ENCODE peak calls at places on chromosomes 1 and 21, in eight cellular contexts. T, Q, M, V, H, L, J and O are unnamed samples.

GRCh38 chr21:33541105-33541711 is 709 bp downstream of the GART start:
- DNase-seq in H (no peak), J (no peak), Q (no peak), T (no peak), V (no peak), M (no peak), L (no peak), O (no peak)

GRCh38 chr1:18109756-18110597 is 2.4 kb downstream of the IGSF21 start:
- DNase-seq in M (peak), V (peak), J (peak), L (no peak), Q (no peak), T (peak), H (peak), O (no peak)

GRCh38 chr21:26835714-26836265 is 9.4 kb downstream of the ADAMTS1 start:
- DNase-seq in V (no peak), L (no peak), H (no peak), Q (no peak), J (no peak), M (no peak), T (no peak), O (no peak)

GRCh38 chr1:35316264-35316663 is 47.8 kb downstream of the ZMYM4 start:
- DNase-seq in L (no peak), J (no peak), M (no peak), Q (no peak), T (no peak), H (no peak), V (no peak), O (no peak)

GRCh38 chr1:33374336-33375105 is 53.6 kb upstream of the A3GALT2 start:
- DNase-seq in V (no peak), M (no peak), J (no peak), T (no peak), Q (no peak), H (no peak), L (no peak), O (no peak)

GRCh38 chr1:206911064-206911663 is 10.6 kb downstream of the FCMR start:
- DNase-seq in H (no peak), M (no peak), T (no peak), V (peak), L (no peak), J (no peak), Q (no peak), O (no peak)

GRCh38 chr21:38080888-38081287 is 164.6 kb upstream of the KCNJ6 start:
- DNase-seq in L (no peak), J (no peak), M (peak), T (no peak), Q (no peak), V (no peak), H (no peak), O (no peak)

GRCh38 chr1:65045022-65045786 is 78.9 kb upstream of the JAK1 start:
- DNase-seq in J (no peak), Q (no peak), H (no peak), M (no peak), T (no peak), V (no peak), L (no peak), O (no peak)

GRCh38 chr1:208929575-208929974 is 653.9 kb upstream of the CAMK1G start:
- DNase-seq in J (no peak), Q (no peak), L (peak), M (no peak), H (no peak), V (no peak), T (no peak), O (no peak)

GRCh38 chr1:110524311-110525249 is 5.6 kb upstream of the KCNA10 start:
- DNase-seq in H (no peak), M (no peak), T (no peak), J (peak), Q (peak), V (peak), L (peak), O (no peak)

GRCh38 chr1:67735806-67736627 is 51.0 kb downstream of the GADD45A start:
- DNase-seq in Q (peak), H (peak), V (peak), L (peak), M (peak), J (peak), T (peak), O (peak)
- TF ChIP-seq POLR2A in Q (peak), H (no peak), V (no peak), L (no peak), M (no peak), J (peak), T (no peak), O (no peak)

GRCh38 chr21:36989699-36990507 is 16.6 kb upstream of the RIPPLY3 start:
- DNase-seq in Q (peak), M (peak), L (peak), J (peak), T (peak), H (peak), V (peak), O (peak)
- TF ChIP-seq POLR2A in Q (peak), M (no peak), L (peak), J (peak), T (no peak), H (no peak), V (peak), O (no peak)

DNA sequence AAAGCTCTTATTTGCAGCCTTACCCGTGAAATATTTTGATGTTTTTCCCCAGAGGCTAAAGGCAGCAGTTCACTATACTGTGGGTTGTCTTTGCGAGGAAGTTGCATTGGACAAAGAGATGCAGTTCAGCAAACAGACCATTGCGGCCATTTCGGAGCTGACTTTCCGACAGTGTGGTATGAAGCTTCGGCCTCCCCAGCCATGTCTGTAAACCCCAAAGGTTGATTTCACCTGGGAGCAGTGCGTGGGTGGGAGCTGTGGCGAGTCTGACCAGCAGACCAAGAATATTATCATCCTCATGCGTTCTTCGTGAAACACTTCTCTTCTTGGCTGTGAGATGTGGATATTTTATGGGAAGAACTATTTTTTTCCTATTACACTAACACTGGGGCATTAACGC is 3.6 kb downstream of the CENPS start:
- DNase-seq in M (no peak), T (no peak), V (no peak), H (no peak), J (no peak), Q (no peak), L (no peak), O (no peak)
- TF ChIP-seq POLR2A in M (no peak), T (no peak), V (no peak), H (no peak), J (no peak), Q (no peak), L (no peak), O (no peak)

DNA sequence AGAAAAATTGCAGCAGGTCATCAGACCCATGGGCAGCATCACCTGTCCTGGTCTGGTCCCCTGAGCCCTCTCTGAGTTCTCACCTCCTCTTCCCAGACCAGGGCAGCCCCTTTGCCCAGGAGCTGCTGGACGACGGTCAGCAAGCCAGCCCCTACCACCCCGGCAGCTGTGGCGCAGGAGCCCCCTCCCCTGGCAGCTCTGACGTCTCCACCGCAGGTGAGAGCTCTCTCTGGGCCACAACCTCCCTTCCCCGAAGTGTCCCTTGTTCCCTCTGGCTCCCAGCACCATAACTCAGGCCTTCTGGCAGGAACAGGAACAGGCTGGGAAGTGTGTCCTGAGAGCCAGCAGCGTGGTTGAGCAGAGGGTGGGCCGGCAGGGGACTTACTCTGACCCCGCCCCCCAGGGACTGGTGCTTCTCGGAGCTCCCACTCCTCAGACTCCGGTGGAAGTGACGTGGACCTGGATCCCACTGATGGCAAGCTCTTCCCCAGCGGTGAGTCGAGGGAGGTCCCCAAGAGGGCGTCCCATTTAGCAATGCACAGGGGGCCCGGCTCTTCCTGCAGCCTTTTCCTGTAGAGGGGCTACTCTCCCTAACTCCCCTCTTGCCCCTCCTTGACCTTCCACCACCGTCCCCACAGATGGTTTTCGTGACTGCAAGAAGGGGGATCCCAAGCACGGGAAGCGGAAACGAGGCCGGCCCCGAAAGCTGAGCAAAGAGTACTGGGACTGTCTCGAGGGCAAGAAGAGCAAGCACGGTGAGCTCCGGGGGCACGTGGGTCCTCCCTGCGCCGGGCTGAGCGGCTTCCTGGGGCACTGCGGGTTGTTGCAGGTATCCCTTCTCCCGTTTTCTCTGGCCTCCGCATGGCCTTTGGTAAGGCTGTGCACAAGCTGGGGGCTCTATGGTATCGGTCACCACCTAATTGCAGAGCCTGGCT is 2.4 kb downstream of the ELF3 start:
- DNase-seq in M (no peak), J (peak), T (no peak), H (no peak), Q (no peak), L (no peak), V (no peak), O (no peak)
- TF ChIP-seq POLR2A in M (no peak), J (peak), T (no peak), H (no peak), Q (no peak), L (no peak), V (no peak), O (no peak)

DNA sequence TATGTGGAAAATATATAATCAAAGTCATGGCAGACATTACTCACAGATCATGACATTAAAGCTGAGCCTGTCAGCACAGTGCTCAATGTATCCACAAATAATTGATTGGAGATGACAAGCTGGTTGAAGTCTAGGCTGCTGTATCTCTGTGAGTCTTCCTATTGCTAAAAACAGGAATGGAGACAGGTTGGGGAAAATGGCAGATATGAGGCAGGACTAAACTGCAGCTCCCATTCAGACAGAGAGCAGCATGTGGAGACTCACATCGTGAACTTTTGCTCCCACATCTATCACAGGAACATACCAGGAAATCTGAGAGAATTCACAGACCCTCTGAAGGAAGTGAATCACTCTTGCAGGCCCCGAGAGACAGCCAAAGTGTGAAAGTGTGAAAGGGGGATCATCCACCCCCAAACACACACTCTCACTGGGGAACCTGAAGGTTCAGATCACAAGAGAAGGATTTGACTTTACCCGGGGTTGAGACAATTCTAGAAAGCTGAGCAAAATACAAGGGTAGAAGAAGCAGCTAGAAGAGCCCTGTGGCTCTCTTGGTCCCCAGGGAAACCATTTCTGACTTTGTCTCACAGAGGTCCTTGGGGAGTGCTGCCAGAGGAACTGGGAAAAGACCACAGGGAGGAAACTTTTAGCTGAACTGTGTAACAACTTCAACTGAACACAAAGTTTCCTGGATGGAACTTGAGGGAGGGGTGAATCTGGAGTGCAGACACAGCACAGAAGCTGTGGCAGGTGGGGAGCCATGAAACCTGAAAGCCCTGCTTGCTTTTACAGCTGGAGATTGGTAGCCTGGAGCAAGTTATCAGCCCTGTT is 173.4 kb downstream of the S1PR1 start:
- DNase-seq in J (no peak), V (no peak), Q (no peak), T (no peak), L (no peak), H (no peak), M (no peak), O (no peak)
- TF ChIP-seq POLR2A in J (no peak), V (no peak), Q (peak), T (no peak), L (no peak), H (no peak), M (no peak), O (no peak)

DNA sequence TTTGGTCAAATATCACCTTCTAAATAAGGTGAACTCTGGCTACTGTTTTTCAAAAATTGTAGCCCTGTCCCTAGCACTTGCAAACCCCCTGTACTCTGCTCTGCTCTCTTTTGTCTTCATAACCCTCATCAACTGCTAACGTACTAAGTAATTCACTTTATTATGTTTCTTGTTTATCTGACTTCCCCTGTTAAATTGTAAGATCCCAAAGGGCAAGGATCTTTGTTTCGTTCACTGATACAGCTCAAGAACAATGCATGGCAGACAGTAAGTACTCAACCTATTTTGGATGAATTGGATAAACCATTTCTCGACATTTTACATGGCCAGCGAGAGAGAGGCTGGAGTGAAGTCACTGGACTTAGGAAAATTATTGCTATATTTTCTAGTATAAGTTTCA is 46.9 kb downstream of the ATP5PF start:
- DNase-seq in M (no peak), Q (no peak), V (no peak), T (no peak), J (no peak), L (no peak), H (no peak), O (no peak)
- TF ChIP-seq POLR2A in M (no peak), Q (no peak), V (no peak), T (no peak), J (no peak), L (no peak), H (no peak), O (no peak)

GRCh38 chr1:178726545-178726944 is 1.5 kb downstream of the RALGPS2 start:
- DNase-seq in V (no peak), J (no peak), L (no peak), H (no peak), M (no peak), T (no peak), Q (no peak), O (no peak)

GRCh38 chr1:178724386-178724733 is 684 bp upstream of the RALGPS2 start:
- DNase-seq in T (no peak), V (no peak), H (no peak), J (no peak), M (no peak), L (no peak), Q (no peak), O (no peak)

GRCh38 chr1:178725603-178726517 is 816 bp downstream of the RALGPS2 start:
- DNase-seq in L (peak), T (peak), J (peak), M (peak), Q (peak), H (peak), V (peak), O (peak)

GRCh38 chr1:178723541-178723940 is 1.5 kb upstream of the RALGPS2 start:
- DNase-seq in T (no peak), H (no peak), Q (no peak), V (no peak), M (no peak), J (no peak), L (no peak), O (no peak)

GRCh38 chr1:178724734-178725602 is at the start of gene RALGPS2:
- DNase-seq in T (peak), J (peak), V (peak), M (peak), Q (peak), H (peak), L (peak), O (peak)
- TF ChIP-seq POLR2A in T (no peak), J (peak), V (peak), M (no peak), Q (no peak), H (peak), L (peak), O (no peak)

DNA sequence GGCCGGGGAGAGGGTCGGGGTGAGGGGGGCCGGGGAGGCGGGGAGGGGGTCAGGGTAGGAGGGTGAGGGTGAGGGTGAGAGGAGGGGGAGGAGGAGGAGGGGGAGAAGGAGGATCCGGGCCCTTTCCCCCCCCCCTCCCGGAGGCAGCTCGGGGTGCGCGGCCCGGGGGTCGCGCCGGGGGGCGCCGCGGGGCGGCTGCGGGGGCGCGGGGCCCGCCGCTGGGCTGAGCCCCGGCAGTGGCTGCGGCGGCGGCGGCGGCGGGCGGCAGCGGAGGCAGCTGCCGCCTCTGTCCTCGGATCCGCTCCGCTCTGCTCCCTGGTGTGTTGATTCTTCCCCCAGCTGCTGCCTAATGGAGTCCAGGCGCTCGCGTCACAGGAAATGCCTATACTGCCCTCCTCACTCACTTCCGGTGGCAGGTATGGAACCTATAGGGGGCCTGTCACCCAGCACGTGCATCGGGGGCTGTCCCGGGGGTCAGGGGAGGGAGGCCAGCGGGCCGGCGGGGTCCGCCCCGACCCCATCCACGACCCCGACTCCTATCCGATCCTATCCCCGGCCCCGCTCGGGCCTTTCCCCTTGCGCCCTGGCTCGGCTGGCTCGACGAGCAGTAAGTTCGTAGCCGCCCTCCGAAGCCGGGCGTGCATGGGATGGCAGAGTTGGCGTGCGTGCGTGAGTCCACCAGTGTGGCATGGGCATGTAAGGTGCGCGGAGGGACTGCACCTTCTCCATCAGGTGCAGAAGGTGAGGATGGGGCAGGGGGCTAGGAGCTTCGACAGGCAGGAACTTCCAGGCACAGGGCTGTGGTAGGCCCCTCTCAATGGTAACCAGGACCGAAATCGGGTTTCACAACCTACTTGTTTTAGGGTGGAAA is at the start of gene WDR26:
- DNase-seq in M (peak), L (peak), J (peak), Q (peak), V (peak), T (peak), H (peak), O (peak)
- TF ChIP-seq POLR2A in M (no peak), L (peak), J (peak), Q (peak), V (peak), T (no peak), H (peak), O (peak)